ENCODE peak calls at places on chromosomes 3 and 15, in eight cellular contexts. S, Y, V, M, G, C, T and X are unnamed samples.
A peak's percentile ranks its signal among the peaks of the same experiment; 100 is the strongest.

GRCh38 chr3:114827495-114827894 is 319.6 kb downstream of the ZBTB20 start:
- DNase-seq in S (peak; percentile 76), Y (no peak), V (no peak), M (no peak), G (no peak), C (peak; percentile 53), T (peak; percentile 72), X (peak; percentile 7)

GRCh38 chr3:197237897-197238296 is 60.5 kb downstream of the DLG1 start:
- DNase-seq in S (no peak), Y (no peak), V (no peak), M (no peak), G (no peak), C (no peak), T (no peak), X (no peak)

GRCh38 chr3:46393554-46394434 is 13.1 kb downstream of the CCR5AS start:
- DNase-seq in S (no peak), Y (no peak), V (no peak), M (no peak), G (peak; percentile 57), C (no peak), T (peak; percentile 82), X (no peak)

GRCh38 chr3:32977842-32978241 is 26.4 kb downstream of the CCR4 start:
- DNase-seq in S (no peak), Y (no peak), V (no peak), M (no peak), G (no peak), C (no peak), T (no peak), X (no peak)

GRCh38 chr3:112132975-112133448 is at the start of gene GCSAM:
- DNase-seq in S (peak; percentile 96), Y (peak; percentile 16), V (peak; percentile 39), M (peak; percentile 39), G (no peak), C (no peak), T (peak; percentile 38), X (peak; percentile 81)

GRCh38 chr3:29128004-29128403 is 152.9 kb upstream of the RBMS3 start:
- DNase-seq in S (no peak), Y (no peak), V (no peak), M (no peak), G (no peak), C (no peak), T (no peak), X (no peak)

GRCh38 chr3:161348791-161349400 is 22.4 kb downstream of the SPTSSB start:
- DNase-seq in S (no peak), Y (no peak), V (no peak), M (no peak), G (no peak), C (peak; percentile 50), T (no peak), X (no peak)

GRCh38 chr15:101536166-101536874 is 46.8 kb upstream of the PCSK6 start:
- DNase-seq in S (no peak), Y (no peak), V (no peak), M (no peak), G (peak; percentile 16), C (no peak), T (no peak), X (no peak)

GRCh38 chr3:18194431-18194830 is 230.7 kb downstream of the SATB1 start:
- DNase-seq in S (no peak), Y (no peak), V (no peak), M (no peak), G (no peak), C (peak; percentile 2), T (no peak), X (no peak)

GRCh38 chr3:136929984-136930671 is 27.7 kb upstream of the IL20RB start:
- DNase-seq in S (no peak), Y (no peak), V (peak; percentile 67), M (peak; percentile 55), G (no peak), C (peak; percentile 18), T (peak; percentile 8), X (no peak)

GRCh38 chr15:99100245-99101173 is 4.4 kb upstream of the SYNM start:
- DNase-seq in S (peak; percentile 54), Y (no peak), V (peak; percentile 88), M (peak; percentile 84), G (peak; percentile 85), C (peak; percentile 74), T (peak; percentile 66), X (peak; percentile 38)

GRCh38 chr3:169362261-169362660 is 301.3 kb downstream of the MECOM start:
- DNase-seq in S (no peak), Y (no peak), V (peak; percentile 34), M (peak; percentile 42), G (no peak), C (peak; percentile 21), T (no peak), X (no peak)

GRCh38 chr3:47978386-47978785 is 37.8 kb downstream of the MAP4 start:
- DNase-seq in S (no peak), Y (no peak), V (no peak), M (no peak), G (no peak), C (no peak), T (no peak), X (no peak)

GRCh38 chr15:98785796-98786581 is 137.7 kb downstream of the IGF1R start:
- DNase-seq in S (no peak), Y (no peak), V (no peak), M (no peak), G (no peak), C (no peak), T (no peak), X (no peak)

GRCh38 chr15:59686389-59686788 is 2.7 kb downstream of the BNIP2 start:
- DNase-seq in S (peak; percentile 83), Y (no peak), V (no peak), M (no peak), G (no peak), C (no peak), T (no peak), X (peak; percentile 44)

GRCh38 chr15:82566690-82567089 is 26.4 kb upstream of the RPS17 start:
- DNase-seq in S (no peak), Y (no peak), V (no peak), M (no peak), G (no peak), C (peak; percentile 83), T (no peak), X (no peak)

GRCh38 chr3:77773084-77773483 is 733.2 kb downstream of the ROBO2 start:
- DNase-seq in S (no peak), Y (no peak), V (no peak), M (no peak), G (no peak), C (no peak), T (no peak), X (no peak)

GRCh38 chr3:108590443-108590842 is 921 bp downstream of the DZIP3 start:
- DNase-seq in S (peak; percentile 38), Y (no peak), V (no peak), M (no peak), G (no peak), C (peak; percentile 16), T (no peak), X (no peak)

GRCh38 chr3:36743821-36744220 is 20.5 kb downstream of the DCLK3 start:
- DNase-seq in S (no peak), Y (no peak), V (no peak), M (no peak), G (no peak), C (no peak), T (no peak), X (no peak)

GRCh38 chr3:4981160-4981687 is 2.0 kb downstream of the BHLHE40 start:
- DNase-seq in S (peak; percentile 37), Y (no peak), V (no peak), M (no peak), G (no peak), C (peak; percentile 29), T (no peak), X (no peak)